ENCODE peak calls at places on chromosomes 2 and 18, in five cellular contexts. One of them, this sample, is unnamed.

GRCh38 chr18:56889621-56890020 is 238.5 kb downstream of the WDR7 start:
- DNase-seq in K562: no peak
- DNase-seq in H1: no peak
- DNase-seq in HepG2: no peak
- DNase-seq in GM12878: no peak
- DNase-seq in this sample: no peak

GRCh38 chr2:68994864-68995263 is 18.1 kb upstream of the ANTXR1 start:
- DNase-seq in HepG2: no peak
- DNase-seq in K562: no peak
- DNase-seq in GM12878: no peak
- DNase-seq in H1: no peak
- DNase-seq in this sample: no peak

GRCh38 chr2:224774735-224775134 is 58.6 kb upstream of the CCDC195 start:
- DNase-seq in GM12878: no peak
- DNase-seq in H1: no peak
- DNase-seq in K562: no peak
- DNase-seq in HepG2: no peak
- DNase-seq in this sample: no peak

GRCh38 chr18:21740474-21740723 is 193 bp upstream of the MIB1 start:
- DNase-seq in K562: peak
- DNase-seq in H1: peak
- DNase-seq in GM12878: no peak
- DNase-seq in HepG2: peak
- DNase-seq in this sample: peak

GRCh38 chr2:49836017-49836416 is 681.7 kb upstream of the FSHR start:
- DNase-seq in HepG2: no peak
- DNase-seq in K562: no peak
- DNase-seq in GM12878: no peak
- DNase-seq in H1: no peak
- DNase-seq in this sample: no peak

GRCh38 chr2:226185613-226186211 is 613.9 kb downstream of the IRS1 start:
- DNase-seq in GM12878: no peak
- DNase-seq in HepG2: no peak
- DNase-seq in K562: no peak
- DNase-seq in H1: no peak
- DNase-seq in this sample: no peak

GRCh38 chr18:12376034-12376717 is 851 bp downstream of the AFG3L2 start:
- DNase-seq in K562: no peak
- DNase-seq in HepG2: peak
- DNase-seq in H1: no peak
- DNase-seq in GM12878: no peak
- DNase-seq in this sample: peak

GRCh38 chr18:53451902-53452301 is 772.6 kb downstream of the MBD2 start:
- DNase-seq in H1: no peak
- DNase-seq in K562: no peak
- DNase-seq in HepG2: no peak
- DNase-seq in GM12878: no peak
- DNase-seq in this sample: no peak

GRCh38 chr18:8264861-8265411 is 344.3 kb upstream of the RAB12 start:
- DNase-seq in K562: no peak
- DNase-seq in GM12878: no peak
- DNase-seq in HepG2: peak
- DNase-seq in H1: no peak
- DNase-seq in this sample: no peak

GRCh38 chr2:24351981-24352380 is 8.4 kb downstream of the ITSN2 start:
- DNase-seq in H1: no peak
- DNase-seq in K562: no peak
- DNase-seq in HepG2: no peak
- DNase-seq in GM12878: no peak
- DNase-seq in this sample: no peak

GRCh38 chr18:41655074-41655473 is 300.0 kb upstream of the PIK3C3 start:
- DNase-seq in HepG2: no peak
- DNase-seq in H1: no peak
- DNase-seq in K562: no peak
- DNase-seq in GM12878: no peak
- DNase-seq in this sample: no peak

GRCh38 chr2:42879913-42880737 is 87.7 kb upstream of the HAAO start:
- DNase-seq in GM12878: no peak
- DNase-seq in K562: no peak
- DNase-seq in HepG2: no peak
- DNase-seq in H1: no peak
- DNase-seq in this sample: peak

GRCh38 chr2:173984866-173985588 is 19.9 kb upstream of the SP3 start:
- DNase-seq in H1: no peak
- DNase-seq in HepG2: no peak
- DNase-seq in K562: no peak
- DNase-seq in GM12878: no peak
- DNase-seq in this sample: no peak

GRCh38 chr2:238494573-238494961 is 67.8 kb downstream of the ASB1 start:
- DNase-seq in H1: no peak
- DNase-seq in GM12878: no peak
- DNase-seq in K562: no peak
- DNase-seq in HepG2: no peak
- DNase-seq in this sample: no peak

GRCh38 chr2:138013651-138014050 is 49.4 kb downstream of the HNMT start:
- DNase-seq in GM12878: no peak
- DNase-seq in HepG2: no peak
- DNase-seq in K562: no peak
- DNase-seq in H1: no peak
- DNase-seq in this sample: no peak

GRCh38 chr2:66521459-66521858 is 86.5 kb downstream of the MEIS1 start:
- DNase-seq in GM12878: no peak
- DNase-seq in H1: no peak
- DNase-seq in K562: no peak
- DNase-seq in HepG2: no peak
- DNase-seq in this sample: no peak

GRCh38 chr2:235458839-235459273 is 35.0 kb upstream of the AGAP1 start:
- DNase-seq in HepG2: peak
- DNase-seq in K562: no peak
- DNase-seq in GM12878: no peak
- DNase-seq in H1: no peak
- DNase-seq in this sample: no peak

GRCh38 chr18:79519751-79520472 is 124.2 kb downstream of the NFATC1 start:
- DNase-seq in HepG2: no peak
- DNase-seq in H1: no peak
- DNase-seq in GM12878: no peak
- DNase-seq in K562: peak
- DNase-seq in this sample: peak

GRCh38 chr2:164692114-164692513 is 70.8 kb upstream of the GRB14 start:
- DNase-seq in GM12878: no peak
- DNase-seq in H1: no peak
- DNase-seq in HepG2: peak
- DNase-seq in K562: no peak
- DNase-seq in this sample: no peak

GRCh38 chr2:240412211-240412830 is 23.1 kb upstream of the GPC1 start:
- DNase-seq in K562: no peak
- DNase-seq in H1: no peak
- DNase-seq in HepG2: no peak
- DNase-seq in GM12878: no peak
- DNase-seq in this sample: no peak

GRCh38 chr2:139790807-139791206 is 1010.6 kb upstream of the NXPH2 start:
- DNase-seq in K562: no peak
- DNase-seq in GM12878: no peak
- DNase-seq in HepG2: no peak
- DNase-seq in H1: no peak
- DNase-seq in this sample: peak

GRCh38 chr18:4096501-4096900 is 358.6 kb downstream of the DLGAP1 start:
- DNase-seq in H1: no peak
- DNase-seq in HepG2: no peak
- DNase-seq in GM12878: no peak
- DNase-seq in K562: no peak
- DNase-seq in this sample: no peak

GRCh38 chr18:72720116-72720515 is 147.7 kb downstream of the NETO1 start:
- DNase-seq in GM12878: no peak
- DNase-seq in K562: no peak
- DNase-seq in HepG2: no peak
- DNase-seq in H1: no peak
- DNase-seq in this sample: no peak

GRCh38 chr2:224570328-224570993 is 14.7 kb downstream of the CUL3 start:
- DNase-seq in K562: no peak
- DNase-seq in H1: no peak
- DNase-seq in HepG2: no peak
- DNase-seq in GM12878: no peak
- DNase-seq in this sample: no peak

GRCh38 chr2:211822686-211823335 is 715.8 kb downstream of the ERBB4 start:
- DNase-seq in HepG2: no peak
- DNase-seq in H1: no peak
- DNase-seq in K562: no peak
- DNase-seq in GM12878: no peak
- DNase-seq in this sample: no peak

GRCh38 chr2:241751776-241752175 is 17.3 kb downstream of the D2HGDH start:
- DNase-seq in GM12878: no peak
- DNase-seq in HepG2: no peak
- DNase-seq in H1: no peak
- DNase-seq in K562: no peak
- DNase-seq in this sample: no peak

GRCh38 chr2:216292886-216293291 is 79.4 kb downstream of the MARCHF4 start:
- DNase-seq in K562: peak
- DNase-seq in H1: no peak
- DNase-seq in HepG2: no peak
- DNase-seq in GM12878: no peak
- DNase-seq in this sample: no peak

GRCh38 chr18:2706903-2707302 is 51.4 kb downstream of the SMCHD1 start:
- DNase-seq in HepG2: no peak
- DNase-seq in H1: no peak
- DNase-seq in GM12878: no peak
- DNase-seq in K562: no peak
- DNase-seq in this sample: peak

GRCh38 chr2:75558786-75559428 is 1.8 kb downstream of the EVA1A start:
- DNase-seq in H1: no peak
- DNase-seq in HepG2: no peak
- DNase-seq in K562: no peak
- DNase-seq in GM12878: no peak
- DNase-seq in this sample: no peak

DNA sequence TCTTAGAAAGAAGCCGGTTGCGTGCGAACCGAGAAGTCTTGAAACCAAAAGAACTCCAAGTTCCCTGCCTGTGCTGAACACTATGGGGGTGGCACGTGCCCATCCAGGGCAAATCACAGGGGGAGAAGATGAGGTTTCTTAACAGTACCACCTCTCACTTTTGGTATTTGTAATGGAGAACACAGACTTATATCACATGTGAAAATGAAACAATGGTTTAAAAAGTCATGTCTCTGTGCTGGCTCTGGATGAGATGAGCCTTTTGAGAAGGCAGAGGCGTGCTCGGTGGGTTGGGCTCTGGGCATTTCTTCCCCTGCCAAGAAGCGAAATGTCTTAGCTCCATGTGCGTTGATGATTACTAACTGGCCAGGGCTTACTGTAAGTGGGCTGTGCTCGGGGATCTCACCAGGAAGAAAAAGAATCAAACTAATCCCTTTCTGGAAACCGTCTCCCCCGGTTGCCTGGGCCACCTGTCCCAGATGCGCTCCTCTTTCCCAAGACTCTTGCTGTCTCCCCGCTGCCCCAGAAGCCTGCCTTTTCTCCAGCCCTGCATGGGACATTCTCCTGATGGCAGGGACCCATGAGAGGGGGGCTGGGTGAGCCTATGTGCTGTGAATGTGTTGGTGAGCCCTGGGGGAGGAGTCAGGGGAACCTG is 252.9 kb downstream of the PRKCE start:
- DNase-seq in GM12878: no peak
- DNase-seq in K562: no peak
- DNase-seq in H1: no peak
- DNase-seq in HepG2: no peak
- DNase-seq in this sample: no peak
- TF ChIP-seq CREB1 in GM12878: no peak
- TF ChIP-seq CREB1 in K562: no peak
- TF ChIP-seq CREB1 in H1: no peak
- TF ChIP-seq CREB1 in HepG2: no peak
- TF ChIP-seq CREB1 in this sample: no peak

GRCh38 chr2:105990624-105991023 is 203.5 kb downstream of the UXS1 start:
- DNase-seq in GM12878: no peak
- DNase-seq in K562: no peak
- DNase-seq in HepG2: no peak
- DNase-seq in H1: no peak
- DNase-seq in this sample: no peak
- H3K4me2 ChIP-seq in GM12878: no peak
- H3K4me2 ChIP-seq in K562: no peak
- H3K4me2 ChIP-seq in HepG2: no peak
- H3K4me2 ChIP-seq in H1: no peak
- H3K4me2 ChIP-seq in this sample: no peak

DNA sequence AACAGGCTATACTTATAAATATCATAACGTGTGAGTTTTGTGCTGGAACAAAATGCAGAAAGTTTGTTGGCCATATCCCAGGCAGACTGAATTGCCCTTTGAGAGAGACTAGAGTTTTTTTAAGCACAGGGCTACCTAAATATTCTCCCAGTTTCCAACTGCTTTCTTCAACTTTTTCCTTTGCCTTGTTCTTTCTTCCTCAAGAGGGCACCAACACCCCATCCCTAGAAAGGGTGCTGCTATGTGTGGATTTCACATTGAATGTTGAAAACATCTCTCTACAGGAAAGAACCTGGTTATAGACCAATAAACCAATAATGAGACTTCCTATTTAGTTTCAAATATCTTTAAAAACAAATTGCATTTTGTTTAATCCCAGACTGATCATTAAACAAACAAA is 87.9 kb downstream of the ICOS start:
- DNase-seq in HepG2: peak
- DNase-seq in GM12878: no peak
- DNase-seq in K562: no peak
- DNase-seq in H1: no peak
- DNase-seq in this sample: peak
- TF ChIP-seq CREB1 in HepG2: no peak
- TF ChIP-seq CREB1 in GM12878: no peak
- TF ChIP-seq CREB1 in K562: no peak
- TF ChIP-seq CREB1 in H1: no peak
- TF ChIP-seq CREB1 in this sample: no peak

GRCh38 chr2:81858998-81859397 is 1554.4 kb upstream of the LRRTM1 start:
- DNase-seq in K562: no peak
- DNase-seq in HepG2: no peak
- DNase-seq in H1: no peak
- DNase-seq in GM12878: no peak
- DNase-seq in this sample: no peak
- H3K4me2 ChIP-seq in K562: no peak
- H3K4me2 ChIP-seq in HepG2: no peak
- H3K4me2 ChIP-seq in H1: no peak
- H3K4me2 ChIP-seq in GM12878: no peak
- H3K4me2 ChIP-seq in this sample: no peak

This sample was measured in GM23338.